ENCODE peak calls at places on chromosome 16, in eight cellular contexts. Q is PC-3; N is nephron progenitor cell; H is sigmoid colon; B is Calu3; T is activated CD8-positive, alpha-beta T cell treated with anti-CD3 and anti-CD28 coated beads for 36 hours; Z is colonic mucosa; E is neural crest cell. S is an unnamed sample.
A peak's percentile ranks its signal among the peaks of the same experiment; 100 is the strongest.

GRCh38 chr16:11051430-11052079 is 107.2 kb downstream of the CLEC16A start:
- DNase-seq in Q (no peak), N (no peak), H (peak; percentile 44), B (no peak), T (no peak), Z (no peak), E (no peak), S (no peak)

GRCh38 chr16:14496047-14496770 is 133.9 kb downstream of the PARN start:
- DNase-seq in Q (no peak), N (no peak), H (no peak), B (no peak), T (no peak), Z (no peak), E (no peak), S (no peak)

GRCh38 chr16:15725641-15726240 is 75.7 kb downstream of the NDE1 start:
- DNase-seq in Q (no peak), N (no peak), H (no peak), B (no peak), T (no peak), Z (no peak), E (no peak), S (no peak)

GRCh38 chr16:57303021-57303909 is 18.8 kb upstream of the PLLP start:
- DNase-seq in Q (no peak), N (no peak), H (peak; percentile 49), B (no peak), T (no peak), Z (no peak), E (no peak), S (no peak)

GRCh38 chr16:842061-842476 is 41.5 kb upstream of the GNG13 start:
- DNase-seq in Q (no peak), N (no peak), H (no peak), B (no peak), T (peak; percentile 8), Z (no peak), E (no peak), S (no peak)

GRCh38 chr16:80063028-80063767 is 462.7 kb upstream of the MAF start:
- DNase-seq in Q (no peak), N (no peak), H (no peak), B (no peak), T (no peak), Z (no peak), E (no peak), S (no peak)

GRCh38 chr16:11133344-11133921 is 122.6 kb downstream of the SOCS1 start:
- DNase-seq in Q (peak; percentile 91), N (no peak), H (peak; percentile 95), B (peak; percentile 77), T (no peak), Z (peak; percentile 44), E (no peak), S (peak; percentile 90)

GRCh38 chr16:86910821-86911220 is 332.5 kb downstream of the FOXL1 start:
- DNase-seq in Q (no peak), N (no peak), H (no peak), B (no peak), T (no peak), Z (no peak), E (no peak), S (no peak)

GRCh38 chr16:23124315-23124714 is 24.9 kb downstream of the USP31 start:
- DNase-seq in Q (peak; percentile 68), N (no peak), H (peak; percentile 75), B (no peak), T (no peak), Z (no peak), E (no peak), S (no peak)

GRCh38 chr16:22926105-22926751 is 112.3 kb downstream of the HS3ST2 start:
- DNase-seq in Q (no peak), N (no peak), H (no peak), B (no peak), T (no peak), Z (no peak), E (no peak), S (no peak)

GRCh38 chr16:24540575-24541240 is 1.3 kb downstream of the RBBP6 start:
- DNase-seq in Q (peak; percentile 21), N (no peak), H (no peak), B (peak; percentile 4), T (peak; percentile 37), Z (peak; percentile 25), E (no peak), S (no peak)

GRCh38 chr16:1002399-1003161 is 21.0 kb downstream of the SOX8 start:
- DNase-seq in Q (peak; percentile 94), N (no peak), H (no peak), B (peak; percentile 90), T (peak; percentile 94), Z (peak; percentile 36), E (no peak), S (peak; percentile 34)

GRCh38 chr16:14454391-14454790 is 175.7 kb downstream of the PARN start:
- DNase-seq in Q (peak; percentile 27), N (no peak), H (no peak), B (no peak), T (no peak), Z (no peak), E (no peak), S (peak; percentile 21)

GRCh38 chr16:68590201-68590994 is 51.3 kb downstream of the ZFP90 start:
- DNase-seq in Q (peak; percentile 67), N (peak; percentile 84), H (no peak), B (peak; percentile 93), T (peak; percentile 83), Z (peak; percentile 69), E (peak; percentile 83), S (no peak)

GRCh38 chr16:68596266-68596665 is 48.8 kb upstream of the CDH3 start:
- DNase-seq in Q (no peak), N (no peak), H (no peak), B (no peak), T (no peak), Z (no peak), E (no peak), S (no peak)

DNA sequence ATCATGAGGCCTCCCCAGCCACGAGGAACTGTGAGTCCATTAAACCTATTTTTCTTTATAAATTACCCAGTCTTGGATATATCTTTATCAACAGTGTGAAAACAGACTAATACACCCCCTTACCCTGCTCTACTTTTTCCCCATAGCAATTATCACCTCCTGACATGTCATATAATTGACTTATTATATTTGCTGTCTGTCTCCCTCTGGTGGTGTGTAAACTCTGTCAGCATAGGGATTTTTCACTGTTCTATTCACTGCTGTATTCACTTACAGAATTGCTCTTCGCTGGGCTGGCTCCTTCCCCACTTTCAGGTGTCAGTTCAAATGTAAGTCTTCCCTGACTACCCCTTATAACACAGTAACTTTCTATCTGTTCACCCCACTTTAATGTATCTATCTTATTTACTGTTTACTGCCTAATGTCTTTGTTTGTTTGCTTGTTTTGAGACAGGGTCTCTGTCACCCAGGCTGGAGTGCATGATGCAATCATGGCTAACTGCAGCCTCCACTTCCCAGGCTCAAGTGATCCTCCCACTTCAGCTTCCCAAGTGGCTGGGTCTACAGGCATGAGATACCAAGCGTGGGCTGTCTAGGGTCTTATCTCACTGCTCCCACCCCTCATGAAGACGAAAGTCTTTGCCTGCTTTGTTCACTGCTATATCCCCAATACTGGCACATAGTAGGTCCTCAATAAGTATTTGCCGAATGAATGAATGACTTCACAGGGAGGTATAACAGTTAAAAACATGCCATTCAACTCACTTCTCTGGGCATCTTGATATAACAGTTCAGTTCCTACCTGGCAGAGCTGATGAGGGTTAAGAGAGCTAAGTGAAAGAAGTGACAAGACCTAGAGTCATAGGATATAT is 52.4 kb upstream of the CDH3 start:
- DNase-seq in Q (peak; percentile 26), N (no peak), H (no peak), B (no peak), T (peak; percentile 8), Z (no peak), E (no peak), S (no peak)
- TF ChIP-seq CTCF in Q (peak; percentile 52), N (no peak), H (no peak), B (no peak), T (peak; percentile 25), Z (no peak), E (peak; percentile 51), S (no peak)

DNA sequence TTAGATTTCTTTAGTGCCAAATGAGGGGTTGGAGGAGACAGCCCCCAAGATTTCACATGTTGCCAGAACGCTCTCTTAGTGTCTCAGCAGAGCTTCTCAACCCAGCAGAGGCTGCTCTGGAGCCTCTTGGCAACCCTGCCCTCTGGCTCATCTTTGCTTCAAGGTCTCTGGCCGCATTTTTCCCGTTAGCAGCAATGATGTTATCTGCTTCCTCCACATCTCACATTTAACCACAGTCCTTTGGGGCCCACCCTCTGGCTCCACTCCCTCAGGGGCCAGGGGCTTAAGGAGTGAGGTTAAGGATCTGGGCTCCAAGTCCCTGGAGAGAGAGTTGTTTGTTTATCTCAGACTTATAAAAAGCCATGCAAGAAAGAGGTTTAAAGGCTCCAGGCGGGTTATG is 3.3 kb upstream of the XYLT1 start:
- DNase-seq in Q (no peak), N (no peak), H (no peak), B (no peak), T (peak; percentile 11), Z (no peak), E (no peak), S (no peak)
- TF ChIP-seq CTCF in Q (no peak), N (no peak), H (no peak), B (no peak), T (no peak), Z (no peak), E (no peak), S (no peak)

DNA sequence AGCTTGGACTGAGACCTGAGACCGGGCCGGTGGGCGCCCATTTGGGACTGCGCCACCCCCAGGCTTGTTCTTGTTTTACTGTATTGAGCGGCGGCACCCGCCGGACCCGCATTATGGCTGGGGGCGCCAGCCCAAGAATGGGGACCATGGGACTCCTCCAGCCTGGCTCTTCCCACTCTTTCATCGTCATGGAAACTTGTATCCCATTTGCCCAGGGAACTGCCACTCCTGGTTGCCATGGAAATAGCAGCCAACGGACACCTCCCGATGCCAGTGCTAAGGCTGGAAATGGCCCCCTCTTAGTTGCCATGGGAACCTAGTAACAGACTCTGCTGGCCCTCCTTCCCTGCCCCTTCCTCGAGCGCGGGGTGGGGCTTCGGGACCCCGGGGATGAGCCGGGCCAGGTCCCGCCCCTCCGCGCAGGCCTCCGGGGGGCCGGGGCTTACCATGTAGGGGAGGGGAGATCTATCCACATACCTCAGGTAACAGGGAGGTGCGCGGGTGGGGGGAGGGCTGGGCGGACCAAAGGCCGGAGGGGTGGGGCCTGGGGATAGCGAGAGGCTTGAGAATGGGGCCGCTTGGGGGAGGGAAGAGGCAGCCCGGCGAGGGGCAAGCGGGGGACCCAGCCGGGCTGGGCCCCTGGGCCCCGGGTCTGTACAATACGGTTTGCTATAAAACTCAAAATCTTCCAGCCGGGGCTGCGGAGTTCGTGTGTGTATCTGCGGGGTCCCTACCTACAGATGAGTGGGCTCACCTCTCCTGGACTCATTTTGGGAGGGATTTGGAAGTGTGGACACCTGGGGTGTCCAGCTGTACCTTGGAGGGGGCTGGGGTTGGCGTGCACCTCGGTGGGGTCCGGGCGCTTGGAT is 547 bp upstream of the ORAI3 start:
- DNase-seq in Q (peak; percentile 68), N (peak; percentile 98), H (peak; percentile 97), B (peak; percentile 76), T (no peak), Z (peak; percentile 89), E (peak; percentile 91), S (peak; percentile 91)
- TF ChIP-seq CTCF in Q (no peak), N (no peak), H (no peak), B (no peak), T (no peak), Z (no peak), E (no peak), S (no peak)

DNA sequence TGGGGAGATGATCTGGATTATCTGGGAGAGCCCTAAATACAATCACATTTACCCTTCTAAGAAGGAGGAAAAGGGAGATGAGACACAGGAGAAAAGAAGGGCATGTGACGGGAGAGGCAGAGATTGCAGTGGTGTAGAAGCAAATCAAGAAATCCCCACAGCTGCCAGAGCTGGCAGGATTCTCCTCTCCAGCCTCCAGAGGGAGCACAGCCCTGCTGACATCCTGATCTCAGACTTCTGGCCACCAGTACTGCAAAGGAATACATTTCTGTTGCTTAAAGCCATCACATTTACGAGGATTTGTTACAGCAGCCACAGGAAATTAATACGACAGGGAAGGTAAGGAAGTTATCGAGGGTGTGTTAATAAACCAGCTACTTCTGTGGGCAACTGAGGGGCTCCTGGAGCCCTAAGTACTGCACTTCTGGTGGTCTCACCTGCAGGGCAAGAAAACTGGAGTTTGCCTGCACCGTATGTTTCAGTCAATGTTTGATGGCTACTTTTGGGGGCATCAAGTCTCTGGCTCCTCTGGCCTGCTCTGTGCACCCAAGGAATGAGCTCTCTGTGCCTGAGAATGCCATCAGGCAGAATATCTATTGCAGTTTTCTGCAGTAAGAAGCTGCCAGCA is 22.9 kb upstream of the CDH13 start:
- DNase-seq in Q (peak; percentile 47), N (peak; percentile 48), H (no peak), B (peak; percentile 21), T (peak; percentile 10), Z (peak; percentile 29), E (peak; percentile 38), S (peak; percentile 32)
- TF ChIP-seq CTCF in Q (peak; percentile 52), N (peak; percentile 53), H (peak; percentile 47), B (no peak), T (no peak), Z (peak; percentile 54), E (peak; percentile 72), S (peak; percentile 87)

S was measured in AG04450.